ENCODE peak calls at places on chromosomes 5 and 9, in seven cellular contexts. W is NCI-H2107; A is EL; K is GM03348; E is activated CD4-positive, CD25-positive, alpha-beta regulatory T cell; Z is AG09309; T is anterior cingulate cortex. D is an unnamed sample.

GRCh38 chr5:172418847-172419810 is 35.2 kb downstream of the SH3PXD2B start:
- DNase-seq in Z (no peak), W (no peak), E (no peak), A (no peak), K (no peak), T (no peak), D (peak)

GRCh38 chr9:131739988-131740648 is at the start of gene RAPGEF1:
- DNase-seq in A (peak), W (peak), Z (no peak), E (peak), K (peak), T (peak), D (no peak)

GRCh38 chr9:18857769-18858168 is 175.2 kb downstream of the SAXO1 start:
- DNase-seq in E (no peak), Z (peak), A (peak), K (peak), T (no peak), W (no peak), D (no peak)

GRCh38 chr5:88724201-88724600 is 158.8 kb downstream of the MEF2C start:
- DNase-seq in E (no peak), K (no peak), Z (no peak), T (no peak), A (peak), W (no peak), D (no peak)

GRCh38 chr5:67809589-67809988 is 406.0 kb upstream of the PIK3R1 start:
- DNase-seq in Z (no peak), K (no peak), T (no peak), W (peak), E (no peak), A (no peak), D (no peak)

GRCh38 chr5:173055722-173055982 is 500 bp upstream of the CREBRF start:
- DNase-seq in W (no peak), E (no peak), Z (no peak), A (no peak), K (no peak), T (no peak), D (no peak)

GRCh38 chr5:97541864-97542263 is 358.8 kb upstream of the RIOK2 start:
- DNase-seq in K (no peak), W (no peak), Z (no peak), T (no peak), E (no peak), A (no peak), D (no peak)

GRCh38 chr9:545480-545879 is 296.0 kb upstream of the DMRT1 start:
- DNase-seq in A (no peak), W (no peak), K (no peak), T (no peak), Z (no peak), E (no peak), D (no peak)

GRCh38 chr9:108759835-108760234 is 96.0 kb downstream of the ACTL7B start:
- DNase-seq in K (no peak), W (no peak), E (no peak), Z (no peak), T (no peak), A (no peak), D (no peak)

GRCh38 chr9:137445275-137445807 is 4.2 kb upstream of the ENTPD8 start:
- DNase-seq in A (peak), W (peak), T (peak), Z (peak), K (peak), E (peak), D (peak)

GRCh38 chr5:75037106-75037505 is 15.3 kb downstream of the GCNT4 start:
- DNase-seq in W (no peak), A (peak), T (no peak), Z (peak), K (peak), E (no peak), D (no peak)

GRCh38 chr9:9893837-9894236 is 719.0 kb downstream of the PTPRD start:
- DNase-seq in Z (no peak), K (no peak), T (no peak), W (no peak), A (no peak), E (no peak), D (no peak)

GRCh38 chr5:157820593-157821252 is 38.2 kb downstream of the CLINT1 start:
- DNase-seq in Z (no peak), T (no peak), K (peak), A (peak), W (no peak), E (no peak), D (peak)

GRCh38 chr9:105710638-105711037 is 16.3 kb downstream of the TMEM38B start:
- DNase-seq in Z (no peak), K (no peak), T (no peak), A (no peak), W (no peak), E (no peak), D (no peak)

GRCh38 chr5:124652892-124653441 is 93.5 kb downstream of the ZNF608 start:
- DNase-seq in E (no peak), W (no peak), A (no peak), Z (no peak), K (no peak), T (no peak), D (no peak)

GRCh38 chr5:170638454-170639220 is 134.8 kb downstream of the KCNIP1 start:
- DNase-seq in E (peak), W (no peak), A (peak), Z (no peak), T (peak), K (peak), D (peak)

GRCh38 chr5:155514105-155514563 is 500.6 kb downstream of the KIF4B start:
- DNase-seq in T (no peak), K (no peak), Z (no peak), E (no peak), W (no peak), A (no peak), D (no peak)

GRCh38 chr5:172185096-172185461 is 2.9 kb downstream of the STK10 start:
- DNase-seq in E (no peak), K (no peak), Z (no peak), T (no peak), W (no peak), A (no peak), D (no peak)

GRCh38 chr9:136075134-136075841 is 19.8 kb downstream of the NACC2 start:
- DNase-seq in K (no peak), Z (no peak), A (no peak), W (no peak), E (no peak), T (no peak), D (no peak)

GRCh38 chr5:102811962-102812361 is 56.9 kb downstream of the PAM start:
- DNase-seq in Z (no peak), W (no peak), K (no peak), E (no peak), A (peak), T (no peak), D (peak)

GRCh38 chr9:11735391-11735790 is 957.8 kb upstream of the TYRP1 start:
- DNase-seq in E (no peak), W (no peak), Z (no peak), K (no peak), A (no peak), T (no peak), D (peak)

GRCh38 chr5:142235050-142235797 is 89.6 kb downstream of the SPRY4 start:
- DNase-seq in E (no peak), W (no peak), A (no peak), T (no peak), K (no peak), Z (no peak), D (no peak)

GRCh38 chr9:124810513-124811355 is 33.8 kb downstream of the OLFML2A start:
- DNase-seq in A (peak), W (no peak), K (peak), T (no peak), Z (no peak), E (no peak), D (no peak)

GRCh38 chr9:12648921-12649320 is 44.3 kb upstream of the TYRP1 start:
- DNase-seq in K (no peak), E (no peak), T (no peak), Z (no peak), W (no peak), A (no peak), D (no peak)

GRCh38 chr9:613771-614347 is 227.6 kb upstream of the DMRT1 start:
- DNase-seq in K (peak), E (no peak), W (no peak), A (peak), Z (peak), T (peak), D (peak)

GRCh38 chr5:2719332-2719731 is 32.1 kb downstream of the IRX2 start:
- DNase-seq in T (no peak), W (no peak), A (no peak), Z (no peak), K (no peak), E (no peak), D (no peak)

GRCh38 chr5:142981886-142982820 is 212.0 kb downstream of the ARHGAP26 start:
- DNase-seq in K (peak), E (no peak), Z (no peak), A (peak), T (peak), W (no peak), D (peak)

GRCh38 chr9:112569186-112569585 is 82.6 kb downstream of the KIAA1958 start:
- DNase-seq in A (peak), Z (peak), E (no peak), W (no peak), K (peak), T (no peak), D (no peak)

GRCh38 chr5:80662108-80662507 is 7.3 kb upstream of the DHFR start:
- DNase-seq in W (no peak), E (no peak), K (no peak), A (no peak), T (no peak), Z (no peak), D (no peak)

GRCh38 chr9:133603165-133603927 is 5.8 kb downstream of the FAM163B start:
- DNase-seq in K (no peak), E (no peak), W (no peak), A (no peak), T (no peak), Z (no peak), D (no peak)

GRCh38 chr5:14251733-14252132 is 108.6 kb downstream of the TRIO start:
- DNase-seq in K (no peak), T (no peak), E (no peak), A (no peak), Z (no peak), W (no peak), D (no peak)

GRCh38 chr5:180801596-180802324 is 846 bp downstream of the MGAT1 start:
- DNase-seq in W (no peak), A (no peak), K (no peak), E (no peak), T (no peak), Z (no peak), D (no peak)

GRCh38 chr9:17532461-17532860 is 46.4 kb upstream of the SH3GL2 start:
- DNase-seq in T (no peak), Z (no peak), W (no peak), A (no peak), E (no peak), K (no peak), D (peak)

GRCh38 chr5:36576721-36577120 is 29.7 kb upstream of the SLC1A3 start:
- DNase-seq in E (no peak), W (no peak), A (no peak), T (no peak), Z (no peak), K (no peak), D (no peak)

GRCh38 chr5:102511666-102512065 is 12.9 kb upstream of the SLCO6A1 start:
- DNase-seq in Z (no peak), W (no peak), A (peak), T (peak), K (peak), E (no peak), D (peak)

GRCh38 chr9:8558176-8558575 is 758.6 kb upstream of the DMAC1 start:
- DNase-seq in Z (no peak), K (no peak), T (no peak), E (no peak), W (no peak), A (no peak), D (no peak)

D was measured in NCI-H446.